ENCODE peak calls at places on chromosome 12, in seven cellular contexts. T is pancreas, M is upper lobe of right lung, Y is bronchial epithelial cell, C is SJSA1, X is GM23248, V is HepG2. H is an unnamed sample.
A peak's percentile ranks its signal among the peaks of the same experiment; 100 is the strongest.

GRCh38 chr12:101826766-101827368 is 3.9 kb downstream of the GNPTAB start:
- DNase-seq in T (no peak), M (no peak), Y (no peak), C (no peak), X (no peak), V (no peak), H (no peak)

GRCh38 chr12:33223956-33224355 is 215.7 kb downstream of the SYT10 start:
- DNase-seq in T (no peak), M (no peak), Y (peak; percentile 81), C (no peak), X (no peak), V (no peak), H (no peak)

GRCh38 chr12:32273712-32274111 is 125.6 kb upstream of the FGD4 start:
- DNase-seq in T (no peak), M (no peak), Y (no peak), C (no peak), X (no peak), V (no peak), H (peak; percentile 16)

GRCh38 chr12:46468159-46468558 is 95.6 kb upstream of the SLC38A2 start:
- DNase-seq in T (no peak), M (no peak), Y (peak; percentile 76), C (peak; percentile 70), X (no peak), V (no peak), H (peak; percentile 42)

GRCh38 chr12:107778383-107779015 is 4.0 kb downstream of the ASCL4 start:
- DNase-seq in T (no peak), M (no peak), Y (no peak), C (no peak), X (no peak), V (peak; percentile 3), H (no peak)

GRCh38 chr12:12901158-12901791 is 9.9 kb downstream of the GPRC5A start:
- DNase-seq in T (no peak), M (no peak), Y (peak; percentile 97), C (peak; percentile 55), X (peak; percentile 98), V (peak; percentile 37), H (no peak)

GRCh38 chr12:52722680-52723079 is 19.4 kb upstream of the KRT77 start:
- DNase-seq in T (no peak), M (no peak), Y (no peak), C (peak; percentile 85), X (no peak), V (no peak), H (no peak)

GRCh38 chr12:6192604-6193380 is 7.4 kb upstream of the CD9 start:
- DNase-seq in T (no peak), M (no peak), Y (no peak), C (no peak), X (no peak), V (no peak), H (no peak)

GRCh38 chr12:442235-442884 is 17.4 kb upstream of the B4GALNT3 start:
- DNase-seq in T (no peak), M (no peak), Y (peak; percentile 53), C (no peak), X (peak; percentile 62), V (peak; percentile 36), H (no peak)

GRCh38 chr12:447132-447531 is 12.6 kb upstream of the B4GALNT3 start:
- DNase-seq in T (no peak), M (no peak), Y (no peak), C (no peak), X (peak; percentile 50), V (no peak), H (no peak)

GRCh38 chr12:50112456-50113218 is 601 bp downstream of the COX14 start:
- DNase-seq in T (no peak), M (no peak), Y (peak; percentile 40), C (peak; percentile 52), X (no peak), V (peak; percentile 49), H (no peak)

GRCh38 chr12:65308601-65309071 is 30.2 kb downstream of the MSRB3 start:
- DNase-seq in T (no peak), M (no peak), Y (peak; percentile 54), C (no peak), X (peak; percentile 76), V (no peak), H (no peak)
- H3K4me3 ChIP-seq in T (no peak overlapping the region), M (no peak overlapping the region), Y (no peak overlapping the region), C (no peak overlapping the region), X (peak overlapping the region; percentile 49), V (no peak overlapping the region), H (no peak overlapping the region)

GRCh38 chr12:14613718-14614117 is 46.0 kb upstream of the PLBD1 start:
- DNase-seq in T (no peak), M (no peak), Y (peak; percentile 60), C (no peak), X (no peak), V (no peak), H (no peak)

GRCh38 chr12:14612895-14613294 is 45.2 kb upstream of the PLBD1 start:
- DNase-seq in T (no peak), M (no peak), Y (no peak), C (no peak), X (no peak), V (no peak), H (no peak)

GRCh38 chr12:14611640-14612203 is 44.0 kb upstream of the PLBD1 start:
- DNase-seq in T (no peak), M (no peak), Y (no peak), C (no peak), X (no peak), V (no peak), H (no peak)

GRCh38 chr12:14614704-14615121 is 47.0 kb upstream of the PLBD1 start:
- DNase-seq in T (no peak), M (no peak), Y (peak; percentile 66), C (no peak), X (no peak), V (no peak), H (no peak)

DNA sequence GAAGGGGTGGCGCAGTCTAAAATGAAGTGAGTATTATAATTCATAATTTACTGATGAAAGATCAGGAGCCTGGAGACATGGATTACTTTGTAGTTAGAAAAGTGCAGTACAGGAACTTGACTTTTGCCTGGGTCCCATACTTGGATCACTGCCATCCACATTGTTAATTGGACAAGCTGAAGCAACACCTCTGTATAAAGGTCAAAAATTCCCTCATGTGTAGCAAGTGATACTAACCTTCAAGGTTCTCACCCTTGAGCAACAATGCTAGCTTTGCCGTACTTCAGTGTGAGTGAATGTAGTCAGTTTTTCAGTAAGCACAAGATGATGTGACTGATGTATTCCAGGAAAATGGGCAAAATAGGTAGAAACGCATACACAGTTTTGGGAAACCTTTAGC is 44.6 kb upstream of the PLBD1 start:
- DNase-seq in T (no peak), M (no peak), Y (no peak), C (no peak), X (no peak), V (no peak), H (no peak)
- H3K27me3 ChIP-seq in T (no peaks in the 10 kb centered on the region), M (no peaks in the 10 kb centered on the region), Y (no peaks in the 10 kb centered on the region), C (no peaks in the 10 kb centered on the region), X (peaks cover 3% of the 10 kb centered on the region), V (no peaks in the 10 kb centered on the region), H (no peaks in the 10 kb centered on the region)

GRCh38 chr12:47944685-47945340 is 18.6 kb upstream of the TMEM106C start:
- DNase-seq in T (no peak), M (no peak), Y (no peak), C (no peak), X (no peak), V (no peak), H (no peak)
- H3K36me3 ChIP-seq in T (no peaks in the 10 kb centered on the region), M (no peaks in the 10 kb centered on the region), Y (no peaks in the 10 kb centered on the region), C (no peaks in the 10 kb centered on the region), X (no peaks in the 10 kb centered on the region), V (no peaks in the 10 kb centered on the region), H (no peaks in the 10 kb centered on the region)

DNA sequence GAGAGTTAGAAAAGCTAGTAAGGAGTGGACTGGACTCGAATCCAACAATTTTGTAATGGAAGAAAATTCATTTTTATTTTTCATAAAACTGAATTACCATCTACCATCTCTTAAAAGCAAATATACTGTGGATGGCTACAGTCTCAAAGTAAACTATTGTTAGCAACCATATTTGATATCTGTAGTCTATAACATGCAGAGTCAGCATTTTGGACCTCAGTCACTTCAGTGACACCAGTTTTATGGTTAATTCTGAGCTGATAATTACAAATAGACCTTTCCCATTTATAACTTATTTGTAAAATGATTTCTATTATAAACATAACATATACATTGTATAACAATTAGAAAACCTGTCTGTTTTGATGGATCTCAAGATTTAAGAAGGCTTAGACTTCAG is 2.0 kb downstream of the KRAS start:
- DNase-seq in T (no peak), M (no peak), Y (no peak), C (no peak), X (no peak), V (no peak), H (no peak)
- H3K4me3 ChIP-seq in T (no peak overlapping the region), M (no peak overlapping the region), Y (no peak overlapping the region), C (no peak overlapping the region), X (no peak overlapping the region), V (no peak overlapping the region), H (peak overlapping the region; percentile 95)

DNA sequence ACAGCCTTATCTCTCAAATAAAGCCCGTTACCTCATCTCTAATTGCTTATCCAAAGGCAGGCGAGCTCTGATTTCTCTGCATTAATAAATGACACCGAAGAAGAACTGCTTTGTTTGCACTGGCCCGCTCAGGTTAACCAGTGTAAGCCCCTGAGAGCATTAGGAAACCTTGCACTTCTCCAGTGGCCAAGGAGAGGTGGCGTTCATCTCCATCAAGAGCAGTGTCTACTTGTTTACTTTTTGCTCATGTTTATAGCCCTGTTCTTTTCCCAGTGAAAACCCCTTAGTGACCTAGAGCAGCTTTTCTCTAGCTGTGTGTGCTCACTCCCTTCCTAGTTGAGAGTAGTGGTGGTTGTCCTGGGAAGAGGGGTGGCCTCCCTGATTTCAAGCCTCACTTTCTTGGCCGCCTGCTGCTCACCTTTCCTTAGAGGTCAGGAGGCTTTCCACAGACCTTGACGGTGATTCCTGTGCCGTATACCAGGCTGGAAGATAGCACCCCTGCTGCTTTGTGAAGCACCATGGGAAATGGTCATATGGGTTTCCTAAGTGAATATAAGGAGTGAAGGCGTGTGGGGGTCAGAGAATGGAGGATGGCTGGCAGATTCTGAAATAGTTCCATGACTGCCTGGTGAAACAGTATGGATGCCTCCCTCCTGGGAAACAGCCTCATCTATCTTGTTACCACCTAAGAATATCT is 16.6 kb downstream of the FBXW8 start:
- DNase-seq in T (no peak), M (no peak), Y (no peak), C (no peak), X (no peak), V (no peak), H (no peak)
- H3K27me3 ChIP-seq in T (no peaks in the 10 kb centered on the region), M (no peaks in the 10 kb centered on the region), Y (no peaks in the 10 kb centered on the region), C (no peaks in the 10 kb centered on the region), X (no peaks in the 10 kb centered on the region), V (no peaks in the 10 kb centered on the region), H (no peaks in the 10 kb centered on the region)

GRCh38 chr12:123491056-123491455 is 33.1 kb downstream of the SNRNP35 start:
- DNase-seq in T (no peak), M (no peak), Y (no peak), C (no peak), X (no peak), V (no peak), H (no peak)

GRCh38 chr12:123491481-123491880 is 33.5 kb downstream of the SNRNP35 start:
- DNase-seq in T (no peak), M (no peak), Y (no peak), C (no peak), X (no peak), V (no peak), H (no peak)

GRCh38 chr12:123494124-123494843 is 36.3 kb downstream of the SNRNP35 start:
- DNase-seq in T (no peak), M (no peak), Y (no peak), C (no peak), X (no peak), V (no peak), H (peak; percentile 27)

GRCh38 chr12:123490089-123490488 is 32.1 kb downstream of the SNRNP35 start:
- DNase-seq in T (no peak), M (no peak), Y (no peak), C (no peak), X (no peak), V (no peak), H (no peak)

GRCh38 chr12:123492290-123492689 is 34.4 kb downstream of the SNRNP35 start:
- DNase-seq in T (no peak), M (no peak), Y (no peak), C (no peak), X (no peak), V (no peak), H (no peak)
- H3K36me3 ChIP-seq in T (no peaks in the 10 kb centered on the region), M (peaks cover 10% of the 10 kb centered on the region), Y (peaks cover 4% of the 10 kb centered on the region), C (no peaks in the 10 kb centered on the region), X (no peaks in the 10 kb centered on the region), V (peaks cover 9% of the 10 kb centered on the region), H (peaks cover 17% of the 10 kb centered on the region)